ENCODE peak calls at places on chromosome 4, in five cellular contexts. Q is T1000, B is EH, T is fibroblast of lung, Y is progenitor cell of endocrine pancreas. F is an unnamed sample.

GRCh38 chr4:4981427-4981826 is 37.8 kb downstream of the CYTL1 start:
- DNase-seq in B (peak; percentile 45), T (peak; percentile 16), Q (no peak), Y (no peak), F (no peak)

GRCh38 chr4:72394264-72394663 is 174.8 kb downstream of the ADAMTS3 start:
- DNase-seq in Y (no peak), T (no peak), B (peak; percentile 28), Q (no peak), F (peak; percentile 49)

GRCh38 chr4:105909699-105910340 is 14.5 kb downstream of the NPNT start:
- DNase-seq in Q (no peak), Y (no peak), B (no peak), T (peak; percentile 34), F (no peak)

GRCh38 chr4:79917246-79917645 is 155.8 kb downstream of the ANTXR2 start:
- DNase-seq in Q (peak; percentile 1), B (peak; percentile 69), Y (no peak), T (peak; percentile 48), F (peak; percentile 37)

GRCh38 chr4:79227896-79228295 is 98.0 kb downstream of the NAA11 start:
- DNase-seq in T (peak; percentile 76), Q (no peak), Y (no peak), B (no peak), F (no peak)

GRCh38 chr4:4872148-4872903 is 12.9 kb downstream of the MSX1 start:
- DNase-seq in T (no peak), B (no peak), Q (no peak), Y (no peak), F (no peak)

GRCh38 chr4:48375651-48376291 is 34.4 kb downstream of the SLAIN2 start:
- DNase-seq in B (peak; percentile 92), Q (peak; percentile 77), Y (no peak), T (peak; percentile 96), F (peak; percentile 89)

GRCh38 chr4:20592666-20593065 is 107.6 kb upstream of the PACRGL start:
- DNase-seq in B (peak; percentile 45), T (peak; percentile 56), Y (no peak), Q (no peak), F (peak; percentile 33)

GRCh38 chr4:158811704-158812103 is 42.9 kb downstream of the FNIP2 start:
- DNase-seq in Y (no peak), B (peak; percentile 69), T (no peak), Q (no peak), F (no peak)

GRCh38 chr4:21605006-21605405 is 343.6 kb downstream of the KCNIP4 start:
- DNase-seq in T (no peak), B (no peak), Q (no peak), Y (no peak), F (no peak)

GRCh38 chr4:24912252-24913098 is at the start of gene CCDC149:
- DNase-seq in Y (peak; percentile 76), B (peak; percentile 75), T (peak; percentile 60), Q (peak; percentile 51), F (peak; percentile 64)

GRCh38 chr4:185713272-185713671 is 98.7 kb downstream of the SORBS2 start:
- DNase-seq in Y (no peak), Q (no peak), T (peak; percentile 12), B (peak; percentile 39), F (no peak)

GRCh38 chr4:41531561-41532245 is 6.3 kb upstream of the LIMCH1 start:
- DNase-seq in B (no peak), Q (no peak), T (no peak), Y (no peak), F (no peak)

GRCh38 chr4:94014484-94015136 is 186.1 kb downstream of the ATOH1 start:
- DNase-seq in T (no peak), B (no peak), Y (no peak), Q (no peak), F (no peak)

F was measured in mesenchymal stem cell.